ENCODE peak calls at places on chromosomes 16 and 17, in five cellular contexts. G is PC-3, B is HTR-8/SVneo, I is body of pancreas, A is EH. R is an unnamed sample.

GRCh38 chr16:28829747-28830146 is 6.9 kb downstream of the ATXN2L start:
- DNase-seq in G (no peak), B (no peak), I (no peak), A (no peak), R (no peak)

GRCh38 chr16:24858219-24859041 is 12.7 kb downstream of the SLC5A11 start:
- DNase-seq in G (peak; percentile 57), B (peak; percentile 67), I (peak; percentile 58), A (peak; percentile 76), R (peak; percentile 83)

GRCh38 chr17:54749157-54749556 is 151.5 kb upstream of the TOM1L1 start:
- DNase-seq in G (no peak), B (no peak), I (no peak), A (no peak), R (no peak)

GRCh38 chr17:29982991-29983390 is 41.6 kb downstream of the EFCAB5 start:
- DNase-seq in G (no peak), B (no peak), I (no peak), A (no peak), R (no peak)

GRCh38 chr17:80126449-80126715 is 20.5 kb downstream of the EIF4A3 start:
- DNase-seq in G (no peak), B (no peak), I (no peak), A (no peak), R (no peak)

GRCh38 chr17:19660219-19660870 is 11.8 kb downstream of the ALDH3A2 start:
- DNase-seq in G (peak; percentile 83), B (no peak), I (no peak), A (no peak), R (no peak)

GRCh38 chr17:75876190-75876937 is 2.0 kb downstream of the TRIM47 start:
- DNase-seq in G (peak; percentile 96), B (no peak), I (peak; percentile 85), A (no peak), R (no peak)

GRCh38 chr17:21019976-21020575 is 22.7 kb downstream of the USP22 start:
- DNase-seq in G (peak; percentile 13), B (no peak), I (peak; percentile 49), A (peak; percentile 25), R (no peak)

GRCh38 chr17:725084-725483 is 7.3 kb upstream of the TLCD3A start:
- DNase-seq in G (no peak), B (no peak), I (no peak), A (no peak), R (no peak)

GRCh38 chr17:68461589-68461988 is 4.3 kb upstream of the WIPI1 start:
- DNase-seq in G (no peak), B (no peak), I (peak; percentile 26), A (no peak), R (no peak)

GRCh38 chr17:19727466-19728113 is 11.2 kb upstream of the SLC47A2 start:
- DNase-seq in G (no peak), B (no peak), I (peak; percentile 56), A (peak; percentile 58), R (peak; percentile 94)

GRCh38 chr16:65312795-65313194 is 190.9 kb upstream of the CDH11 start:
- DNase-seq in G (no peak), B (no peak), I (no peak), A (peak; percentile 95), R (no peak)